ENCODE peak calls at places on chromosome 20, in seven cellular contexts. E is K562, Z is HepG2, Y is suprapubic skin, Q is sigmoid colon, W is H1, S is HCT116. G is an unnamed sample.

GRCh38 chr20:62788607-62789006 is 7.7 kb upstream of the MRGBP start:
- DNase-seq in Q (no peak), S (no peak), W (no peak), E (no peak), Z (no peak), Y (no peak), G (no peak)

GRCh38 chr20:38221041-38221589 is 39.4 kb downstream of the KIAA1755 start:
- DNase-seq in Y (no peak), Q (peak), Z (peak), W (peak), S (peak), E (peak), G (peak)

GRCh38 chr20:33909331-33909921 is 84.3 kb upstream of the RALY start:
- DNase-seq in S (peak), E (no peak), Y (no peak), W (no peak), Q (no peak), Z (peak), G (peak)

GRCh38 chr20:58910473-58910872 is 58.0 kb downstream of the GNAS start:
- DNase-seq in W (no peak), Q (no peak), Z (no peak), S (no peak), Y (no peak), E (no peak), G (no peak)

GRCh38 chr20:35226126-35226774 is at the start of gene MMP24:
- DNase-seq in Z (no peak), Y (no peak), S (no peak), E (no peak), Q (no peak), W (no peak), G (no peak)

GRCh38 chr20:46311719-46312074 is 3.4 kb upstream of the CDH22 start:
- DNase-seq in Z (no peak), Y (no peak), Q (no peak), W (no peak), S (no peak), E (no peak), G (no peak)

GRCh38 chr20:48719598-48720255 is 108.1 kb downstream of the PREX1 start:
- DNase-seq in Z (no peak), Y (no peak), W (no peak), Q (no peak), S (no peak), E (no peak), G (no peak)

GRCh38 chr20:57482148-57482547 is 42.8 kb downstream of the CTCFL start:
- DNase-seq in Y (peak), Q (no peak), Z (no peak), E (no peak), W (no peak), S (no peak), G (no peak)

GRCh38 chr20:48198951-48199431 is 413.7 kb upstream of the SULF2 start:
- DNase-seq in W (no peak), S (no peak), Z (no peak), E (no peak), Q (no peak), Y (no peak), G (no peak)

GRCh38 chr20:2713285-2713684 is 20.7 kb downstream of the EBF4 start:
- DNase-seq in Z (peak), Q (no peak), S (no peak), E (peak), Y (no peak), W (no peak), G (no peak)

GRCh38 chr20:43379239-43379917 is 78.3 kb upstream of the SRSF6 start:
- DNase-seq in E (no peak), W (no peak), Q (no peak), Y (no peak), S (no peak), Z (peak), G (no peak)

GRCh38 chr20:10419550-10420133 is 14.4 kb downstream of the MKKS start:
- DNase-seq in W (no peak), E (peak), S (peak), Q (no peak), Y (no peak), Z (no peak), G (no peak)

GRCh38 chr20:62405981-62406513 is 1.0 kb downstream of the CABLES2 start:
- DNase-seq in E (no peak), S (no peak), Z (no peak), Q (no peak), Y (no peak), W (no peak), G (no peak)

GRCh38 chr20:34834459-34834893 is 9.0 kb upstream of the NCOA6 start:
- DNase-seq in Y (no peak), Z (peak), E (peak), Q (no peak), W (no peak), S (peak), G (peak)

GRCh38 chr20:62668441-62669027 is 26.2 kb downstream of the SLCO4A1 start:
- DNase-seq in S (peak), W (peak), E (peak), Y (no peak), Q (peak), Z (peak), G (peak)

GRCh38 chr20:33940701-33941100 is 53.0 kb upstream of the RALY start:
- DNase-seq in S (no peak), Y (no peak), E (no peak), W (no peak), Z (no peak), Q (no peak), G (no peak)

GRCh38 chr20:19271879-19272651 is 59.6 kb downstream of the SLC24A3 start:
- DNase-seq in Q (no peak), Z (no peak), S (no peak), Y (no peak), W (no peak), E (no peak), G (no peak)

GRCh38 chr20:7608246-7608645 is 332.0 kb downstream of the HAO1 start:
- DNase-seq in S (no peak), Z (no peak), Q (no peak), W (no peak), Y (no peak), E (no peak), G (peak)

GRCh38 chr20:33897313-33897912 is 86.3 kb downstream of the CHMP4B start:
- DNase-seq in E (peak), Q (no peak), W (no peak), S (peak), Y (no peak), Z (no peak), G (no peak)

GRCh38 chr20:46933150-46933549 is 38.5 kb downstream of the EYA2 start:
- DNase-seq in Q (no peak), Y (no peak), S (no peak), W (no peak), Z (no peak), E (no peak), G (no peak)

GRCh38 chr20:17848649-17849048 is 119.9 kb downstream of the SNX5 start:
- DNase-seq in E (no peak), Q (no peak), Y (no peak), S (no peak), W (no peak), Z (no peak), G (no peak)

GRCh38 chr20:57450931-57451330 is 59.7 kb downstream of the RBM38 start:
- DNase-seq in E (no peak), Q (no peak), Y (no peak), Z (no peak), S (no peak), W (no peak), G (no peak)

GRCh38 chr20:32494498-32495216 is 90.5 kb downstream of the NOL4L start:
- DNase-seq in S (no peak), W (no peak), Q (peak), E (no peak), Y (no peak), Z (no peak), G (no peak)

GRCh38 chr20:44981736-44982406 is 15.6 kb downstream of the STK4 start:
- DNase-seq in Q (no peak), Z (no peak), Y (no peak), E (no peak), S (no peak), W (no peak), G (no peak)

GRCh38 chr20:43914286-43914685 is 366 bp upstream of the TOX2 start:
- DNase-seq in Z (no peak), S (no peak), W (no peak), Q (no peak), E (no peak), Y (no peak), G (no peak)

GRCh38 chr20:1899169-1899525 is 3.9 kb downstream of the SIRPA start:
- DNase-seq in Z (no peak), Y (no peak), Q (no peak), E (no peak), S (no peak), W (no peak), G (no peak)

GRCh38 chr20:44068311-44068710 is 118.7 kb downstream of the JPH2 start:
- DNase-seq in W (no peak), S (no peak), Z (no peak), E (no peak), Q (no peak), Y (no peak), G (no peak)

GRCh38 chr20:34089655-34090324 is 22.3 kb downstream of the EIF2S2 start:
- DNase-seq in Q (peak), E (no peak), Z (no peak), W (no peak), Y (no peak), S (no peak), G (no peak)

GRCh38 chr20:22248052-22248667 is 336.2 kb downstream of the FOXA2 start:
- DNase-seq in Y (no peak), Q (no peak), E (peak), S (no peak), Z (peak), W (no peak), G (peak)

GRCh38 chr20:263701-264100 is 6.2 kb downstream of the DEFB132 start:
- DNase-seq in Z (no peak), W (no peak), Q (no peak), Y (no peak), S (no peak), E (no peak), G (no peak)
- TF ChIP-seq POLR2AphosphoS5 in Z (no peak), W (no peak), Q (no peak), Y (no peak), S (no peak), E (no peak), G (no peak)

GRCh38 chr20:15890358-15890982 is 682.8 kb downstream of the KIF16B start:
- DNase-seq in Y (no peak), W (no peak), Q (no peak), Z (no peak), E (no peak), S (no peak), G (no peak)
- TF ChIP-seq POLR2AphosphoS5 in Y (no peak), W (no peak), Q (no peak), Z (no peak), E (no peak), S (no peak), G (no peak)

DNA sequence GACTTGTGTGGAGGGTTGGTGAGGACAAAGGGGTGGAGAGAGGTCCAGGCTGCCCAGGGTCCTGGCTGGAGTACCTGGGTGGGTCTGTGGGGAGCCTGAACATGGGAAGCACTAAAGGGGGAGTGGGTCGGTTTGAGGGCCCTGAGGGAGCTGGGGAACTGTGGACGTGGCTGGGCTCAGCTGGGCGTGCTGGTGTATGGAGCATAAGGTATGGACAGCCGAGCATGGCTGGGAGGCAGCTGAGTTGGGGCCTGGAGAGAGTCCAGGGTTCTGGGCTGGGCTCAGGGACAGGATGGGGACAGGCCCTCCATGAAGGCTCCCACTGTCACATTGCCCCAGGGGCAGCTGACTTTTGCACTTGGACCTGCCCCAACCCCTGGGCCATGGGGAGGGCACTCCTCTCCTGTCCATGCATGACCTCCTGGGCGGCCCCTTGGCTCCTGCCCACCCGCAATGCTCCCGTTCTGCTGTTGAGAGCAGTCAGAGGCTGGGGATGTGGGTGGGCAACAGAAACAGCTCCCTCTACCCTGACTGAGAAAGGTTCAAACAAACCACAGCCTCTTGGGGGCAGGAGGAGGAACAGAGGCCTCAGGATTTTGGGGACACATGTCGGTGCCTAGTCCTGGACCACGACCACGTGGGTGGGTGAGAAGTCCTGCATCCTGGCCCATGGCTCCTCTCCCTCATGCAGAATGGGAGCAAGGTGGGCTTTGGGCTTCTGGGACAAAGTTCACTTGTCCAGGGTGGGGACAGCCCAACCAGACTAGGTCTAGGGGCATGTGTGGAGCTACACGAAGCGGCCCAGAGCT is 4.5 kb downstream of the C20orf204 start:
- DNase-seq in Z (no peak), W (no peak), Y (no peak), S (no peak), E (no peak), Q (no peak), G (no peak)
- TF ChIP-seq POLR2AphosphoS5 in Z (peak), W (no peak), Y (no peak), S (no peak), E (no peak), Q (no peak), G (no peak)

DNA sequence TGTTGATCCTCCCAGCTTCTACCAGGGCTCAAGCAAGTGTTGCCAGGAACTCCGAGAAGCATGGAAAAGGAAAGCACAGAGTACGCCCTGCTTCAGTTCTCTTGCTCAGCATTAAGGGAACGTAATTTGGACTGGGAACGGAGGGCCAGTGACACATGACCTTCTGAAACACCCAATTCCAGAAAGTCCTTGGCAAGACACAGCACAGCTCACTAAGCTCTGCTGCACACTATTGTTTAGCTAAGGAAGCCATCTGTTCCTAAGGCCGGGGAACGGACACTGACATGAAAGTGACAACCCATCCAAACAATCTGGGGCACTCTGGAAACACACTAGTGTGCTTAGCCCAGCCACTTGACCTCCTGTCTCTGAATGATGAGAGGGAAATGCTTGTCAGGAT is 56.9 kb upstream of the NXT1 start:
- DNase-seq in W (no peak), Y (no peak), E (no peak), Q (peak), S (no peak), Z (no peak), G (peak)
- TF ChIP-seq POLR2AphosphoS5 in W (no peak), Y (peak), E (no peak), Q (peak), S (no peak), Z (no peak), G (no peak)

G was measured in endothelial cell of umbilical vein.